ENCODE peak calls at places on chromosomes 12 and 14, in five cellular contexts. One of them, this sample, is unnamed.

GRCh38 chr14:74508292-74508731 is 14.7 kb downstream of the ISCA2 start:
- DNase-seq in neural progenitor cell: peak
- DNase-seq in HCT116: no peak
- DNase-seq in mammary epithelial cell: no peak
- DNase-seq in mesenchymal stem cell: peak
- DNase-seq in this sample: no peak

GRCh38 chr12:94710933-94711332 is 60.6 kb upstream of the TMCC3 start:
- DNase-seq in neural progenitor cell: peak
- DNase-seq in HCT116: peak
- DNase-seq in mammary epithelial cell: peak
- DNase-seq in mesenchymal stem cell: no peak
- DNase-seq in this sample: peak

GRCh38 chr12:57840701-57841100 is 5.8 kb downstream of the CTDSP2 start:
- DNase-seq in neural progenitor cell: no peak
- DNase-seq in HCT116: no peak
- DNase-seq in mammary epithelial cell: peak
- DNase-seq in mesenchymal stem cell: peak
- DNase-seq in this sample: no peak

GRCh38 chr12:26787125-26787495 is 45.9 kb downstream of the ITPR2 start:
- DNase-seq in neural progenitor cell: peak
- DNase-seq in HCT116: no peak
- DNase-seq in mammary epithelial cell: peak
- DNase-seq in mesenchymal stem cell: peak
- DNase-seq in this sample: no peak

GRCh38 chr14:85934123-85934885 is 404.4 kb downstream of the FLRT2 start:
- DNase-seq in neural progenitor cell: no peak
- DNase-seq in HCT116: no peak
- DNase-seq in mammary epithelial cell: no peak
- DNase-seq in mesenchymal stem cell: peak
- DNase-seq in this sample: peak

GRCh38 chr14:24243336-24243836 is 963 bp upstream of the TINF2 start:
- DNase-seq in neural progenitor cell: no peak
- DNase-seq in HCT116: no peak
- DNase-seq in mammary epithelial cell: peak
- DNase-seq in mesenchymal stem cell: no peak
- DNase-seq in this sample: no peak

GRCh38 chr14:80982711-80983110 is 27.3 kb downstream of the TSHR start:
- DNase-seq in neural progenitor cell: peak
- DNase-seq in HCT116: no peak
- DNase-seq in mammary epithelial cell: no peak
- DNase-seq in mesenchymal stem cell: no peak
- DNase-seq in this sample: no peak

GRCh38 chr14:59482471-59483331 is 1.5 kb downstream of the L3HYPDH start:
- DNase-seq in neural progenitor cell: no peak
- DNase-seq in HCT116: peak
- DNase-seq in mammary epithelial cell: peak
- DNase-seq in mesenchymal stem cell: peak
- DNase-seq in this sample: no peak

GRCh38 chr14:76056128-76056527 is 70.6 kb downstream of the IFT43 start:
- DNase-seq in neural progenitor cell: no peak
- DNase-seq in HCT116: no peak
- DNase-seq in mammary epithelial cell: peak
- DNase-seq in mesenchymal stem cell: peak
- DNase-seq in this sample: peak

GRCh38 chr12:81610955-81611889 is 147.9 kb downstream of the PPFIA2 start:
- DNase-seq in neural progenitor cell: peak
- DNase-seq in HCT116: no peak
- DNase-seq in mammary epithelial cell: peak
- DNase-seq in mesenchymal stem cell: no peak
- DNase-seq in this sample: no peak

GRCh38 chr12:100225491-100225890 is 24.9 kb downstream of the ACTR6 start:
- DNase-seq in neural progenitor cell: no peak
- DNase-seq in HCT116: no peak
- DNase-seq in mammary epithelial cell: peak
- DNase-seq in mesenchymal stem cell: no peak
- DNase-seq in this sample: no peak

GRCh38 chr12:65280306-65280705 is 1.8 kb downstream of the MSRB3 start:
- DNase-seq in neural progenitor cell: no peak
- DNase-seq in HCT116: no peak
- DNase-seq in mammary epithelial cell: no peak
- DNase-seq in mesenchymal stem cell: peak
- DNase-seq in this sample: no peak

GRCh38 chr12:69484428-69484827 is 14.2 kb downstream of the FRS2 start:
- DNase-seq in neural progenitor cell: no peak
- DNase-seq in HCT116: no peak
- DNase-seq in mammary epithelial cell: no peak
- DNase-seq in mesenchymal stem cell: peak
- DNase-seq in this sample: no peak

GRCh38 chr14:32713856-32714255 is 224.8 kb upstream of the NPAS3 start:
- DNase-seq in neural progenitor cell: no peak
- DNase-seq in HCT116: no peak
- DNase-seq in mammary epithelial cell: no peak
- DNase-seq in mesenchymal stem cell: no peak
- DNase-seq in this sample: no peak

GRCh38 chr12:133105620-133106019 is 24.5 kb downstream of the ZNF891 start:
- DNase-seq in neural progenitor cell: no peak
- DNase-seq in HCT116: no peak
- DNase-seq in mammary epithelial cell: no peak
- DNase-seq in mesenchymal stem cell: peak
- DNase-seq in this sample: no peak

GRCh38 chr14:29310757-29311156 is 544.2 kb downstream of the FOXG1 start:
- DNase-seq in neural progenitor cell: no peak
- DNase-seq in HCT116: no peak
- DNase-seq in mammary epithelial cell: no peak
- DNase-seq in mesenchymal stem cell: peak
- DNase-seq in this sample: no peak

GRCh38 chr12:69901141-69901900 is 76.3 kb downstream of the MYRFL start:
- DNase-seq in neural progenitor cell: no peak
- DNase-seq in HCT116: no peak
- DNase-seq in mammary epithelial cell: peak
- DNase-seq in mesenchymal stem cell: no peak
- DNase-seq in this sample: no peak

GRCh38 chr12:28787151-28787550 is 361.9 kb upstream of the FAR2 start:
- DNase-seq in neural progenitor cell: no peak
- DNase-seq in HCT116: no peak
- DNase-seq in mammary epithelial cell: no peak
- DNase-seq in mesenchymal stem cell: no peak
- DNase-seq in this sample: no peak

GRCh38 chr14:64417042-64417770 is 29.1 kb downstream of the MTHFD1 start:
- DNase-seq in neural progenitor cell: no peak
- DNase-seq in HCT116: no peak
- DNase-seq in mammary epithelial cell: no peak
- DNase-seq in mesenchymal stem cell: peak
- DNase-seq in this sample: no peak

GRCh38 chr14:103628221-103628683 is 759 bp upstream of the KLC1 start:
- DNase-seq in neural progenitor cell: peak
- DNase-seq in HCT116: peak
- DNase-seq in mammary epithelial cell: peak
- DNase-seq in mesenchymal stem cell: peak
- DNase-seq in this sample: no peak

GRCh38 chr12:128267651-128268347 is 829 bp downstream of the TMEM132C start:
- DNase-seq in neural progenitor cell: peak
- DNase-seq in HCT116: no peak
- DNase-seq in mammary epithelial cell: no peak
- DNase-seq in mesenchymal stem cell: no peak
- DNase-seq in this sample: no peak

GRCh38 chr14:48331421-48331820 is 656.0 kb upstream of the MDGA2 start:
- DNase-seq in neural progenitor cell: no peak
- DNase-seq in HCT116: no peak
- DNase-seq in mammary epithelial cell: no peak
- DNase-seq in mesenchymal stem cell: peak
- DNase-seq in this sample: no peak

GRCh38 chr14:98984719-98985041 is 287.3 kb downstream of the BCL11B start:
- DNase-seq in neural progenitor cell: no peak
- DNase-seq in HCT116: no peak
- DNase-seq in mammary epithelial cell: no peak
- DNase-seq in mesenchymal stem cell: no peak
- DNase-seq in this sample: peak

GRCh38 chr14:20553024-20553423 is 7.8 kb downstream of the RNASE9 start:
- DNase-seq in neural progenitor cell: no peak
- DNase-seq in HCT116: no peak
- DNase-seq in mammary epithelial cell: no peak
- DNase-seq in mesenchymal stem cell: no peak
- DNase-seq in this sample: no peak

GRCh38 chr12:101875112-101875961 is 2.0 kb upstream of the DRAM1 start:
- DNase-seq in neural progenitor cell: no peak
- DNase-seq in HCT116: no peak
- DNase-seq in mammary epithelial cell: no peak
- DNase-seq in mesenchymal stem cell: peak
- DNase-seq in this sample: no peak

GRCh38 chr12:45183263-45183662 is 32.6 kb upstream of the ANO6 start:
- DNase-seq in neural progenitor cell: no peak
- DNase-seq in HCT116: no peak
- DNase-seq in mammary epithelial cell: no peak
- DNase-seq in mesenchymal stem cell: peak
- DNase-seq in this sample: no peak

GRCh38 chr12:12396727-12397126 is 39.8 kb downstream of the BORCS5 start:
- DNase-seq in neural progenitor cell: no peak
- DNase-seq in HCT116: no peak
- DNase-seq in mammary epithelial cell: no peak
- DNase-seq in mesenchymal stem cell: no peak
- DNase-seq in this sample: no peak

GRCh38 chr12:12399161-12399560 is 42.3 kb downstream of the BORCS5 start:
- DNase-seq in neural progenitor cell: no peak
- DNase-seq in HCT116: no peak
- DNase-seq in mammary epithelial cell: no peak
- DNase-seq in mesenchymal stem cell: no peak
- DNase-seq in this sample: no peak

GRCh38 chr12:12399906-12400305 is 43.0 kb downstream of the BORCS5 start:
- DNase-seq in neural progenitor cell: no peak
- DNase-seq in HCT116: no peak
- DNase-seq in mammary epithelial cell: no peak
- DNase-seq in mesenchymal stem cell: no peak
- DNase-seq in this sample: no peak

GRCh38 chr12:12398026-12398859 is 41.4 kb downstream of the BORCS5 start:
- DNase-seq in neural progenitor cell: no peak
- DNase-seq in HCT116: no peak
- DNase-seq in mammary epithelial cell: peak
- DNase-seq in mesenchymal stem cell: peak
- DNase-seq in this sample: no peak

GRCh38 chr12:12397184-12397583 is 40.3 kb downstream of the BORCS5 start:
- DNase-seq in neural progenitor cell: no peak
- DNase-seq in HCT116: no peak
- DNase-seq in mammary epithelial cell: no peak
- DNase-seq in mesenchymal stem cell: no peak
- DNase-seq in this sample: no peak
- H3K27ac ChIP-seq in neural progenitor cell: no peak
- H3K27ac ChIP-seq in HCT116: no peak
- H3K27ac ChIP-seq in mammary epithelial cell: no peak
- H3K27ac ChIP-seq in mesenchymal stem cell: peak
- H3K27ac ChIP-seq in this sample: no peak

GRCh38 chr12:76719171-76719631 is 44.7 kb upstream of the ZDHHC17 start:
- DNase-seq in neural progenitor cell: no peak
- DNase-seq in HCT116: no peak
- DNase-seq in mammary epithelial cell: peak
- DNase-seq in mesenchymal stem cell: no peak
- DNase-seq in this sample: no peak
- H3K4me2 ChIP-seq in neural progenitor cell: no peak
- H3K4me2 ChIP-seq in HCT116: no peak
- H3K4me2 ChIP-seq in mammary epithelial cell: no peak
- H3K4me2 ChIP-seq in mesenchymal stem cell: no peak
- H3K4me2 ChIP-seq in this sample: no peak

GRCh38 chr12:6221146-6221545 is 20.9 kb downstream of the CD9 start:
- DNase-seq in neural progenitor cell: no peak
- DNase-seq in HCT116: no peak
- DNase-seq in mammary epithelial cell: no peak
- DNase-seq in mesenchymal stem cell: no peak
- DNase-seq in this sample: no peak

GRCh38 chr12:6224550-6224949 is 24.4 kb downstream of the CD9 start:
- DNase-seq in neural progenitor cell: no peak
- DNase-seq in HCT116: no peak
- DNase-seq in mammary epithelial cell: peak
- DNase-seq in mesenchymal stem cell: no peak
- DNase-seq in this sample: no peak

GRCh38 chr12:6222009-6222702 is 22.0 kb downstream of the CD9 start:
- DNase-seq in neural progenitor cell: peak
- DNase-seq in HCT116: no peak
- DNase-seq in mammary epithelial cell: no peak
- DNase-seq in mesenchymal stem cell: peak
- DNase-seq in this sample: no peak

GRCh38 chr12:6225630-6226001 is 25.4 kb downstream of the CD9 start:
- DNase-seq in neural progenitor cell: no peak
- DNase-seq in HCT116: no peak
- DNase-seq in mammary epithelial cell: no peak
- DNase-seq in mesenchymal stem cell: no peak
- DNase-seq in this sample: no peak

DNA sequence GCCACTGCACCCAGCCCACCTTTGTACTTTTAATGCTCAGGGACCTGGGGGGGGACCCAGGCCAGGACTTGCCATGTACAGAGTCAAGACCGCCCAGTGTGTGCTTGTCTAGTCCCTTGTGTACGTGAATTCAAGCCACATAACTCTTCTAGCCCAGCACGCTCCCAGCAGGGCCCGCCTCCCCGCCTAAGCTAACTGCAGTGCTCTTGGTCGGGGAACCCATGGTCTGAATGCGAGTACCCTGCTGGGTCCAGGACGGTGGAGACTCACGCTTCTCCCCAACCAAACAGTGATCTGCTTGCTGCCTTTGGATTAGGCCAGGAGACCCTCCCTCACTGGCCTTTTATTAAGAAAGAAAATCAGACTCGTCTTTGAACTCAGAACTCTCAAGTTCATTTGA is 23.3 kb downstream of the CD9 start:
- DNase-seq in neural progenitor cell: no peak
- DNase-seq in HCT116: no peak
- DNase-seq in mammary epithelial cell: no peak
- DNase-seq in mesenchymal stem cell: no peak
- DNase-seq in this sample: no peak
- H3K27ac ChIP-seq in neural progenitor cell: no peak
- H3K27ac ChIP-seq in HCT116: no peak
- H3K27ac ChIP-seq in mammary epithelial cell: peak
- H3K27ac ChIP-seq in mesenchymal stem cell: no peak
- H3K27ac ChIP-seq in this sample: no peak

GRCh38 chr14:63287661-63288483 is 30.9 kb downstream of the GPHB5 start:
- DNase-seq in neural progenitor cell: no peak
- DNase-seq in HCT116: no peak
- DNase-seq in mammary epithelial cell: no peak
- DNase-seq in mesenchymal stem cell: peak
- DNase-seq in this sample: no peak

GRCh38 chr14:63282997-63283396 is 35.7 kb downstream of the GPHB5 start:
- DNase-seq in neural progenitor cell: no peak
- DNase-seq in HCT116: no peak
- DNase-seq in mammary epithelial cell: no peak
- DNase-seq in mesenchymal stem cell: no peak
- DNase-seq in this sample: no peak

GRCh38 chr14:63288853-63289252 is 29.9 kb downstream of the GPHB5 start:
- DNase-seq in neural progenitor cell: no peak
- DNase-seq in HCT116: no peak
- DNase-seq in mammary epithelial cell: no peak
- DNase-seq in mesenchymal stem cell: no peak
- DNase-seq in this sample: no peak

GRCh38 chr14:63286071-63286470 is 32.7 kb downstream of the GPHB5 start:
- DNase-seq in neural progenitor cell: no peak
- DNase-seq in HCT116: no peak
- DNase-seq in mammary epithelial cell: no peak
- DNase-seq in mesenchymal stem cell: no peak
- DNase-seq in this sample: no peak

GRCh38 chr14:63283501-63284248 is 35.1 kb downstream of the GPHB5 start:
- DNase-seq in neural progenitor cell: no peak
- DNase-seq in HCT116: no peak
- DNase-seq in mammary epithelial cell: no peak
- DNase-seq in mesenchymal stem cell: peak
- DNase-seq in this sample: no peak
- H3K4me2 ChIP-seq in neural progenitor cell: no peak
- H3K4me2 ChIP-seq in HCT116: no peak
- H3K4me2 ChIP-seq in mammary epithelial cell: no peak
- H3K4me2 ChIP-seq in mesenchymal stem cell: no peak
- H3K4me2 ChIP-seq in this sample: no peak

GRCh38 chr12:53065470-53065869 is 13.7 kb downstream of the SPRYD3 start:
- DNase-seq in neural progenitor cell: no peak
- DNase-seq in HCT116: no peak
- DNase-seq in mammary epithelial cell: no peak
- DNase-seq in mesenchymal stem cell: no peak
- DNase-seq in this sample: no peak
- H3K27ac ChIP-seq in neural progenitor cell: no peak
- H3K27ac ChIP-seq in HCT116: peak
- H3K27ac ChIP-seq in mammary epithelial cell: no peak
- H3K27ac ChIP-seq in mesenchymal stem cell: no peak
- H3K27ac ChIP-seq in this sample: no peak

This sample was measured in DND-41.